ENCODE peak calls at places on chromosomes 11 and 22, in five cellular contexts. One of them, this sample, is unnamed.

GRCh38 chr11:104771782-104772181 is 126.5 kb downstream of the CASP12 start:
- DNase-seq in CD8-positive, alpha-beta memory T cell: no peak
- DNase-seq in right atrium auricular region: no peak
- DNase-seq in germinal center: no peak
- DNase-seq in Calu3: no peak
- DNase-seq in this sample: peak

GRCh38 chr11:106418786-106419185 is 341.3 kb downstream of the AASDHPPT start:
- DNase-seq in CD8-positive, alpha-beta memory T cell: no peak
- DNase-seq in right atrium auricular region: no peak
- DNase-seq in germinal center: no peak
- DNase-seq in Calu3: no peak
- DNase-seq in this sample: no peak

GRCh38 chr11:111976614-111977140 is 39.5 kb downstream of the DIXDC1 start:
- DNase-seq in CD8-positive, alpha-beta memory T cell: no peak
- DNase-seq in right atrium auricular region: no peak
- DNase-seq in germinal center: no peak
- DNase-seq in Calu3: no peak
- DNase-seq in this sample: peak

GRCh38 chr11:128860571-128861361 is 6.3 kb downstream of the KCNJ1 start:
- DNase-seq in CD8-positive, alpha-beta memory T cell: no peak
- DNase-seq in right atrium auricular region: no peak
- DNase-seq in germinal center: no peak
- DNase-seq in Calu3: no peak
- DNase-seq in this sample: no peak

GRCh38 chr22:19357270-19358105 is 66.0 kb upstream of the CLTCL1 start:
- DNase-seq in CD8-positive, alpha-beta memory T cell: no peak
- DNase-seq in right atrium auricular region: no peak
- DNase-seq in germinal center: no peak
- DNase-seq in Calu3: no peak
- DNase-seq in this sample: no peak

GRCh38 chr11:127451852-127452251 is 451.3 kb upstream of the KIRREL3 start:
- DNase-seq in CD8-positive, alpha-beta memory T cell: no peak
- DNase-seq in right atrium auricular region: peak
- DNase-seq in germinal center: no peak
- DNase-seq in Calu3: no peak
- DNase-seq in this sample: no peak

GRCh38 chr11:34255101-34255500 is 102.7 kb downstream of the ABTB2 start:
- DNase-seq in CD8-positive, alpha-beta memory T cell: no peak
- DNase-seq in right atrium auricular region: no peak
- DNase-seq in germinal center: no peak
- DNase-seq in Calu3: no peak
- DNase-seq in this sample: no peak

GRCh38 chr11:118628031-118628430 is 20.6 kb downstream of the PHLDB1 start:
- DNase-seq in CD8-positive, alpha-beta memory T cell: no peak
- DNase-seq in right atrium auricular region: no peak
- DNase-seq in germinal center: no peak
- DNase-seq in Calu3: no peak
- DNase-seq in this sample: no peak

GRCh38 chr11:6475936-6476335 is 2.2 kb upstream of the TRIM3 start:
- DNase-seq in CD8-positive, alpha-beta memory T cell: no peak
- DNase-seq in right atrium auricular region: no peak
- DNase-seq in germinal center: no peak
- DNase-seq in Calu3: no peak
- DNase-seq in this sample: no peak

GRCh38 chr11:86395061-86395551 is 20.4 kb downstream of the CCDC81 start:
- DNase-seq in CD8-positive, alpha-beta memory T cell: no peak
- DNase-seq in right atrium auricular region: no peak
- DNase-seq in germinal center: no peak
- DNase-seq in Calu3: no peak
- DNase-seq in this sample: peak

GRCh38 chr11:77044886-77045285 is 10.7 kb downstream of the B3GNT6 start:
- DNase-seq in CD8-positive, alpha-beta memory T cell: no peak
- DNase-seq in right atrium auricular region: no peak
- DNase-seq in germinal center: no peak
- DNase-seq in Calu3: no peak
- DNase-seq in this sample: no peak

GRCh38 chr11:112822478-112823274 is 138.5 kb upstream of the NCAM1 start:
- DNase-seq in CD8-positive, alpha-beta memory T cell: no peak
- DNase-seq in right atrium auricular region: no peak
- DNase-seq in germinal center: no peak
- DNase-seq in Calu3: peak
- DNase-seq in this sample: no peak

GRCh38 chr22:38032681-38033521 is 24.3 kb upstream of the PICK1 start:
- DNase-seq in CD8-positive, alpha-beta memory T cell: no peak
- DNase-seq in right atrium auricular region: no peak
- DNase-seq in germinal center: no peak
- DNase-seq in Calu3: no peak
- DNase-seq in this sample: peak

GRCh38 chr22:42269407-42270177 is 861 bp downstream of the TCF20 start:
- DNase-seq in CD8-positive, alpha-beta memory T cell: peak
- DNase-seq in right atrium auricular region: no peak
- DNase-seq in germinal center: peak
- DNase-seq in Calu3: peak
- DNase-seq in this sample: peak